ENCODE peak calls at places on chromosomes 12 and 14, in seven cellular contexts. One of them, this sample, is unnamed.

GRCh38 chr12:74915718-74916117 is 293.9 kb downstream of the KCNC2 start:
- DNase-seq in ELR: no peak
- DNase-seq in germinal center: no peak
- DNase-seq in amniotic stem cell: no peak
- DNase-seq in fibroblast of the conjunctiva: no peak
- DNase-seq in activated CD4-positive, alpha-beta T cell treated with anti-CD3 and anti-CD28 coated beads, Interleukin-2, amount 50 U/mL, for 4 hours: no peak
- DNase-seq in progenitor cell of endocrine pancreas: no peak
- DNase-seq in this sample: no peak

GRCh38 chr12:127690161-127690560 is 576.8 kb upstream of the TMEM132C start:
- DNase-seq in amniotic stem cell: no peak
- DNase-seq in germinal center: no peak
- DNase-seq in fibroblast of the conjunctiva: no peak
- DNase-seq in activated CD4-positive, alpha-beta T cell treated with anti-CD3 and anti-CD28 coated beads, Interleukin-2, amount 50 U/mL, for 4 hours: no peak
- DNase-seq in ELR: peak; percentile 27
- DNase-seq in progenitor cell of endocrine pancreas: no peak
- DNase-seq in this sample: no peak

GRCh38 chr14:23727566-23728335 is 91.6 kb downstream of the DHRS2 start:
- DNase-seq in amniotic stem cell: no peak
- DNase-seq in activated CD4-positive, alpha-beta T cell treated with anti-CD3 and anti-CD28 coated beads, Interleukin-2, amount 50 U/mL, for 4 hours: no peak
- DNase-seq in germinal center: peak; percentile 20
- DNase-seq in progenitor cell of endocrine pancreas: no peak
- DNase-seq in fibroblast of the conjunctiva: peak; percentile 10
- DNase-seq in ELR: peak; percentile 71
- DNase-seq in this sample: peak; percentile 59

GRCh38 chr12:3293446-3294161 is 197.4 kb upstream of the PRMT8 start:
- DNase-seq in ELR: peak; percentile 81
- DNase-seq in activated CD4-positive, alpha-beta T cell treated with anti-CD3 and anti-CD28 coated beads, Interleukin-2, amount 50 U/mL, for 4 hours: no peak
- DNase-seq in progenitor cell of endocrine pancreas: no peak
- DNase-seq in amniotic stem cell: no peak
- DNase-seq in fibroblast of the conjunctiva: no peak
- DNase-seq in germinal center: no peak
- DNase-seq in this sample: peak; percentile 70

GRCh38 chr12:793037-793436 is 40.7 kb downstream of the WNK1 start:
- DNase-seq in progenitor cell of endocrine pancreas: no peak
- DNase-seq in germinal center: no peak
- DNase-seq in ELR: peak; percentile 48
- DNase-seq in amniotic stem cell: no peak
- DNase-seq in activated CD4-positive, alpha-beta T cell treated with anti-CD3 and anti-CD28 coated beads, Interleukin-2, amount 50 U/mL, for 4 hours: no peak
- DNase-seq in fibroblast of the conjunctiva: no peak
- DNase-seq in this sample: no peak

GRCh38 chr12:114403044-114403689 is 2.8 kb downstream of the TBX5 start:
- DNase-seq in amniotic stem cell: no peak
- DNase-seq in germinal center: no peak
- DNase-seq in activated CD4-positive, alpha-beta T cell treated with anti-CD3 and anti-CD28 coated beads, Interleukin-2, amount 50 U/mL, for 4 hours: no peak
- DNase-seq in fibroblast of the conjunctiva: no peak
- DNase-seq in progenitor cell of endocrine pancreas: peak; percentile 54
- DNase-seq in ELR: peak; percentile 89
- DNase-seq in this sample: peak; percentile 90

GRCh38 chr12:27077586-27077985 is 4.8 kb downstream of the C12orf71 start:
- DNase-seq in activated CD4-positive, alpha-beta T cell treated with anti-CD3 and anti-CD28 coated beads, Interleukin-2, amount 50 U/mL, for 4 hours: no peak
- DNase-seq in ELR: no peak
- DNase-seq in amniotic stem cell: no peak
- DNase-seq in germinal center: no peak
- DNase-seq in fibroblast of the conjunctiva: no peak
- DNase-seq in progenitor cell of endocrine pancreas: no peak
- DNase-seq in this sample: no peak

GRCh38 chr12:106030210-106031175 is 108.3 kb downstream of the NUAK1 start:
- DNase-seq in fibroblast of the conjunctiva: peak; percentile 5
- DNase-seq in ELR: peak; percentile 93
- DNase-seq in progenitor cell of endocrine pancreas: no peak
- DNase-seq in activated CD4-positive, alpha-beta T cell treated with anti-CD3 and anti-CD28 coated beads, Interleukin-2, amount 50 U/mL, for 4 hours: no peak
- DNase-seq in germinal center: no peak
- DNase-seq in amniotic stem cell: peak; percentile 57
- DNase-seq in this sample: peak; percentile 97

GRCh38 chr14:79018846-79019245 is 848.7 kb downstream of the NRXN3 start:
- DNase-seq in ELR: peak; percentile 76
- DNase-seq in activated CD4-positive, alpha-beta T cell treated with anti-CD3 and anti-CD28 coated beads, Interleukin-2, amount 50 U/mL, for 4 hours: no peak
- DNase-seq in fibroblast of the conjunctiva: no peak
- DNase-seq in germinal center: no peak
- DNase-seq in amniotic stem cell: no peak
- DNase-seq in progenitor cell of endocrine pancreas: no peak
- DNase-seq in this sample: no peak

GRCh38 chr14:33347816-33348215 is 409.1 kb downstream of the NPAS3 start:
- DNase-seq in progenitor cell of endocrine pancreas: no peak
- DNase-seq in fibroblast of the conjunctiva: peak; percentile 12
- DNase-seq in germinal center: no peak
- DNase-seq in activated CD4-positive, alpha-beta T cell treated with anti-CD3 and anti-CD28 coated beads, Interleukin-2, amount 50 U/mL, for 4 hours: no peak
- DNase-seq in ELR: no peak
- DNase-seq in amniotic stem cell: no peak
- DNase-seq in this sample: no peak

GRCh38 chr14:80447396-80447795 is 236.1 kb upstream of the DIO2 start:
- DNase-seq in germinal center: no peak
- DNase-seq in activated CD4-positive, alpha-beta T cell treated with anti-CD3 and anti-CD28 coated beads, Interleukin-2, amount 50 U/mL, for 4 hours: no peak
- DNase-seq in ELR: no peak
- DNase-seq in progenitor cell of endocrine pancreas: no peak
- DNase-seq in fibroblast of the conjunctiva: no peak
- DNase-seq in amniotic stem cell: no peak
- DNase-seq in this sample: no peak

GRCh38 chr12:16568873-16569272 is 37.1 kb downstream of the LMO3 start:
- DNase-seq in fibroblast of the conjunctiva: no peak
- DNase-seq in germinal center: no peak
- DNase-seq in activated CD4-positive, alpha-beta T cell treated with anti-CD3 and anti-CD28 coated beads, Interleukin-2, amount 50 U/mL, for 4 hours: no peak
- DNase-seq in progenitor cell of endocrine pancreas: no peak
- DNase-seq in ELR: no peak
- DNase-seq in amniotic stem cell: no peak
- DNase-seq in this sample: no peak

GRCh38 chr14:66624319-66624937 is 116.5 kb downstream of the GPHN start:
- DNase-seq in fibroblast of the conjunctiva: peak; percentile 64
- DNase-seq in amniotic stem cell: peak; percentile 24
- DNase-seq in progenitor cell of endocrine pancreas: peak; percentile 16
- DNase-seq in activated CD4-positive, alpha-beta T cell treated with anti-CD3 and anti-CD28 coated beads, Interleukin-2, amount 50 U/mL, for 4 hours: no peak
- DNase-seq in ELR: peak; percentile 74
- DNase-seq in germinal center: peak; percentile 33
- DNase-seq in this sample: peak; percentile 53